ENCODE peak calls at places on chromosomes 13 and 19, in five cellular contexts. Z is neural progenitor cell, S is GM23338, G is HCT116, A is GM23248. F is an unnamed sample.

GRCh38 chr19:49383598-49383997 is 4.5 kb upstream of the KASH5 start:
- DNase-seq in Z (no peak), S (no peak), G (no peak), A (no peak), F (no peak)

GRCh38 chr13:28401303-28402056 is 93.4 kb downstream of the FLT1 start:
- DNase-seq in Z (no peak), S (no peak), G (no peak), A (peak), F (peak)

GRCh38 chr19:31572671-31573298 is 223.5 kb upstream of the TSHZ3 start:
- DNase-seq in Z (peak), S (no peak), G (no peak), A (no peak), F (no peak)

GRCh38 chr13:27401210-27401609 is 23.2 kb upstream of the GTF3A start:
- DNase-seq in Z (no peak), S (no peak), G (no peak), A (peak), F (peak)

GRCh38 chr13:103029798-103030197 is 36.4 kb downstream of the SLC10A2 start:
- DNase-seq in Z (no peak), S (no peak), G (no peak), A (no peak), F (no peak)

GRCh38 chr19:861756-862528 is 2.5 kb downstream of the CFD start:
- DNase-seq in Z (peak), S (peak), G (peak), A (peak), F (peak)

GRCh38 chr19:7534531-7534980 is 961 bp upstream of the PNPLA6 start:
- DNase-seq in Z (peak), S (peak), G (no peak), A (peak), F (peak)

GRCh38 chr19:41866284-41866683 is 6.2 kb downstream of the RPS19 start:
- DNase-seq in Z (no peak), S (no peak), G (no peak), A (no peak), F (no peak)

GRCh38 chr19:16671652-16672274 is 10.8 kb downstream of the TMEM38A start:
- DNase-seq in Z (no peak), S (no peak), G (no peak), A (no peak), F (no peak)

GRCh38 chr19:38769635-38770211 is 3.6 kb downstream of the LGALS7 start:
- DNase-seq in Z (peak), S (peak), G (peak), A (peak), F (no peak)

GRCh38 chr13:44906758-44907157 is 82.5 kb downstream of the NUFIP1 start:
- DNase-seq in Z (no peak), S (no peak), G (no peak), A (peak), F (no peak)

GRCh38 chr13:65966991-65967451 is 1263.1 kb downstream of the PCDH9 start:
- DNase-seq in Z (peak), S (peak), G (peak), A (peak), F (peak)

GRCh38 chr19:21482863-21483276 is 22.5 kb upstream of the ZNF429 start:
- DNase-seq in Z (peak), S (peak), G (peak), A (peak), F (peak)

GRCh38 chr13:108561152-108561551 is 68.3 kb upstream of the MYO16 start:
- DNase-seq in Z (no peak), S (no peak), G (no peak), A (no peak), F (no peak)

GRCh38 chr19:6225232-6225635 is 54.5 kb downstream of the MLLT1 start:
- DNase-seq in Z (no peak), S (no peak), G (no peak), A (no peak), F (no peak)

GRCh38 chr19:3670796-3671679 is 29.2 kb downstream of the PIP5K1C start:
- DNase-seq in Z (no peak), S (no peak), G (no peak), A (peak), F (no peak)

GRCh38 chr19:50493171-50493570 is 16.5 kb upstream of the GARIN5A start:
- DNase-seq in Z (no peak), S (no peak), G (no peak), A (no peak), F (no peak)

GRCh38 chr19:16224266-16225045 is 26.7 kb downstream of the AP1M1 start:
- DNase-seq in Z (no peak), S (no peak), G (no peak), A (no peak), F (no peak)

GRCh38 chr19:15448014-15448777 is 1.6 kb downstream of the WIZ start:
- DNase-seq in Z (no peak), S (no peak), G (no peak), A (no peak), F (no peak)

GRCh38 chr19:29497686-29498436 is 27.9 kb upstream of the VSTM2B start:
- DNase-seq in Z (no peak), S (no peak), G (no peak), A (no peak), F (no peak)

GRCh38 chr13:46484561-46484960 is 68.4 kb upstream of the LRCH1 start:
- DNase-seq in Z (no peak), S (no peak), G (no peak), A (no peak), F (no peak)

GRCh38 chr19:34096020-34096915 is 76.0 kb upstream of the LSM14A start:
- DNase-seq in Z (peak), S (peak), G (peak), A (peak), F (peak)

GRCh38 chr19:14478113-14478545 is 3.0 kb upstream of the PTGER1 start:
- DNase-seq in Z (no peak), S (no peak), G (no peak), A (no peak), F (no peak)

GRCh38 chr13:21518617-21519144 is 59.6 kb upstream of the ZDHHC20 start:
- DNase-seq in Z (no peak), S (no peak), G (no peak), A (no peak), F (peak)

GRCh38 chr13:93744886-93745285 is 518.3 kb downstream of the GPC6 start:
- DNase-seq in Z (no peak), S (peak), G (no peak), A (no peak), F (no peak)

GRCh38 chr19:40466219-40467006 is at the start of gene SPTBN4:
- DNase-seq in Z (peak), S (no peak), G (no peak), A (peak), F (no peak)
- TF ChIP-seq EZH2 in Z (no peak), S (no peak), G (no peak), A (no peak), F (no peak)

GRCh38 chr13:112247471-112248405 is 128.4 kb upstream of the SPACA7 start:
- DNase-seq in Z (no peak), S (no peak), G (no peak), A (no peak), F (no peak)
- TF ChIP-seq EZH2phosphoT487 in Z (no peak), S (no peak), G (no peak), A (no peak), F (no peak)

DNA sequence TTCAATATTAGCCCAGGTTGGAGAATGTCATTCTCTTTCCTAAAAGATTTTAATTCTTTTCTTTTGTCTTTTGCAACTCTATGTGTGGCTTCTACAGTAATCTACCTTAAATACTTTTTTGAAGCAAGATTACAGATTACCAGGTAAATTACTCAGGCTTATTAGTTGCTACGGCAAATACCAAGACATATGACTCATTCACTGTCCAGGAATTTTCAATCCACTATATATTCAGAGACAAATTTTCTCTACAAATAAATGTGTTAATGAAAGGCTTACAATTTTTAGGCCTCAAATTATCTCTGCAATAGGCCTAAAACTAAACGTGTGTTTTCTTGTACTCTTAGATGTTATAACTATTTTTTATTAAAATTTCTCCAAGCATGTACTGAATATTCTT is 631.3 kb downstream of the DIAPH3 start:
- DNase-seq in Z (no peak), S (no peak), G (no peak), A (no peak), F (peak)
- H2AFZ ChIP-seq in Z (no peak), S (no peak), G (no peak), A (no peak), F (no peak)

GRCh38 chr13:111116830-111117229 is 1.7 kb downstream of the ARHGEF7 start:
- DNase-seq in Z (no peak), S (no peak), G (no peak), A (peak), F (no peak)

GRCh38 chr13:111114362-111115050 is 604 bp upstream of the ARHGEF7 start:
- DNase-seq in Z (peak), S (peak), G (no peak), A (peak), F (no peak)

GRCh38 chr13:111117289-111117688 is 2.2 kb downstream of the ARHGEF7 start:
- DNase-seq in Z (no peak), S (no peak), G (no peak), A (peak), F (no peak)

GRCh38 chr13:111115051-111115840 is at the start of gene ARHGEF7:
- DNase-seq in Z (peak), S (peak), G (no peak), A (peak), F (no peak)

GRCh38 chr13:111115841-111116500 is 861 bp downstream of the ARHGEF7 start:
- DNase-seq in Z (peak), S (peak), G (no peak), A (peak), F (peak)
- TF ChIP-seq EZH2 in Z (peak), S (peak), G (no peak), A (no peak), F (peak)

DNA sequence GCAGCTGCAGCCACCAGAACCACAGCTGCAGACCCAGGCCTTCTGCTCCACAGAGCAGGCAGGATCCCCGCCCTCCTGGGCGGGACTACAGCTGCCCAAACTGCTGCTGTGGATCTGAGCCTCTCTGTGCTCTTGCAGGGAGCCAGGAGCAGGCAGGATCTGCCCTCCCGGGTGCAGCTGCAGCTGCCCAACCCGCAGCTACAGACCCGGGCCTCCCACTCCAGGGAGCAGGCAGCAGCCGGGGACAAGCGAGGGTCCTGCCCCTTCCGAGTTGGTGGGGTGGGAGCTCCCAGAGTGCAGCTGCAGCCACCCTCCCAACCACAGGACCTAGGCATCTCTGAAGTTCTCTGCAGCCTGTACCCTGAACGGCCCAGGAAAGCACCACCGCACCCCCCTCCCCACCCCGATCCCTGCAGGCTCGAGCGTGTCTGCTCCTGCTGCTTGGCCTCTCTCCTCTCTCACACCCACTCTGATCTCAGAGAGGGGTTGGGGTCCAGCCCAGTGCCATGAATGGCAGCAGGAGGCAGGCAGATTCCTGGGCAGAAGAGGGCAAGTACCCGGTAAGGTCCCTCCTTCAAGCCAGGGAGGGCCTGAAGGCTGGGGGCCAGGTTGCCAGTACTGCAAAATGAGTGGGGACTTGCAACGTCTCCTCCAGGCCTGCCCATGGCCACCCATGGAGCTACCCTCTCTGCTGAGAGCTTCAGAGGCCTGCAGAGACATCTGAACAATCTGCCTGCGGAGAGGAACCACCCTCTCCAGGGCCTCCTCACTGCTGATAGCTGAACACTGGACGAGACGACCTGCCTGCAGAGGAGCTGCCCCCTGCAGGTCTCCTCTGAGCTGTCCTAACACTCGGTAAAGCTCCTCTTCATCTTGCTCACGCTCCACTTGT is 16.4 kb upstream of the EMP3 start:
- DNase-seq in Z (peak), S (peak), G (no peak), A (no peak), F (no peak)
- TF ChIP-seq EZH2phosphoT487 in Z (no peak), S (no peak), G (no peak), A (no peak), F (no peak)

DNA sequence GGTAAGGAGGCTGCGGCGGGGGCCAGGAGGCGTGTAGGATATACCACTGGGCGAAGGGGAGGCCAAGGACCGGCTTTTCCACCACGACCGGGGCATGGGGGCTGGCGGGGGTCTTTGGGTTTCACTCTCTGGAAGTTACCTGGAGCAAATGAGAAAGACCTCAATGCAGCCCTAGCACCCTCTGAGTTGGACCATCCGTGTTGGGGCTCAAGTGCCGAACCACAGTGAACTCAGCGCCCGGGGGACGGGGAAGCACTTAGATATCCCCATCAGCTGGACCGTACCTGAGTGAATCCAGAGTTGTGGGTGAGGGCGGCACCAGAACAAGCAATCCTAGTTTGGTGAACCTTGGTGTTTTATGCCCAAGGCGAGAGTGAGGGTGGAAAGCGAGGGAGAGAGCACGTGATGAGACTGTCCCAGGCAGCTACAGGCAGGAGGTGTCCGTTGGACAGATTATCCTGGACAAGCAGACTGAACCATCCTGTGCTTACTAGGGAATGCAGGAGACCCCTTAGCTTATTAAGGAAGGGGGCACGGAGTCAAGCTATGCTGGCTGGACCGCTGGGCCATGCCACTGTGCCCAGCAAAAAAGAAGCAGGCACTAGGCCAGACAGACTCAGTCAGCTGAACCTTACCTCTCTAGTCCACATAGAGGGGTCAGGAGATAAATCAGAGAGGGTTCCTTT is 512 bp downstream of the GET3 start:
- DNase-seq in Z (no peak), S (no peak), G (no peak), A (peak), F (no peak)
- H2AFZ ChIP-seq in Z (peak), S (no peak), G (no peak), A (peak), F (peak)

DNA sequence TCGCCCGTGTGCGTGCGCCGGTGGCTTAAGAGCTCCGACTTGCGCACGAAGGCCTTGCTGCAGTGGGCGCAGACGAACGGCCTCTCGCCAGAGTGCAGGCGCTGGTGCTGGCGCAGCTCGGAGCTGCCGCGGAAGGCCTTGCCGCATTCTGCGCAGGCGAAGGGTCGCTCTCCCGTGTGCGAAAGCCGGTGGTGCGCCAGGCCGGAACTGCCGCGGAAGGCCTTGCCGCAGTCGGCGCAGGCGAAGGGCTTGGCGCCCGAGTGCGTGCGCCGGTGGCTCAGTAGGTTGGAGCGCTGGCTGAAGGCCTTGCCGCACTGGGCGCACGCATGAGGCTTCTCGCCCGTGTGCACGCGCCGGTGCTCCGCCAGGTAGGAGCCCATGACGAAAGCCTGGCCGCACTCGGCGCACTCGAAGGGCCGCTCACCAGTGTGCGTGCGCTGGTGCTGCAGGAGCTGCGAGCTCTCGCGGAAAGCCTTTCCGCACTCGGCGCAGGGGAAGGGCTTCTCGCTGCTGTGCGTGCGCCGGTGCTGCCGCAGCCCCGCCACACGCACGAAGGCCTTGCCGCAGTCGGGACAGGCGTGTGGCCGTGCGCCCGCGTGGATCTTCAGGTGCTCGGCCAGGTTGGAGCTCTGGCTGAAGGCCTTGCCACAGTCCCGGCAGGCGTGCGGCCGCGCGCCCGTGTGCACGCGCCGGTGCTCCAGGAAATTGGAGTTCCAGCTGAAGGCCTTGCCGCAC is 3.1 kb upstream of the A1BG start:
- DNase-seq in Z (no peak), S (peak), G (no peak), A (peak), F (no peak)
- TF ChIP-seq EZH2 in Z (no peak), S (no peak), G (no peak), A (no peak), F (no peak)

F was measured in PC-3.